ENCODE peak calls at places on chromosomes 11 and 22, in five cellular contexts. Y, R, Q, L and E are unnamed samples.

GRCh38 chr11:34830648-34831047 is 85.5 kb downstream of the APIP start:
- DNase-seq in Y (no peak), R (peak), Q (no peak), L (no peak), E (no peak)

GRCh38 chr11:95892892-95893570 is 30.9 kb downstream of the MTMR2 start:
- DNase-seq in Y (no peak), R (no peak), Q (no peak), L (no peak), E (no peak)

GRCh38 chr11:28524098-28524497 is 415.9 kb downstream of the METTL15 start:
- DNase-seq in Y (no peak), R (no peak), Q (no peak), L (peak), E (no peak)

GRCh38 chr22:49169074-49169744 is 658.5 kb downstream of the BRD1 start:
- DNase-seq in Y (no peak), R (no peak), Q (no peak), L (no peak), E (no peak)

GRCh38 chr11:112082729-112083128 is 3.8 kb downstream of the TIMM8B start:
- DNase-seq in Y (no peak), R (no peak), Q (no peak), L (peak), E (no peak)

GRCh38 chr11:27161071-27161470 is 120.5 kb downstream of the BBOX1 start:
- DNase-seq in Y (no peak), R (no peak), Q (no peak), L (peak), E (no peak)

GRCh38 chr22:49566693-49567092 is 261.0 kb downstream of the BRD1 start:
- DNase-seq in Y (peak), R (no peak), Q (no peak), L (no peak), E (no peak)

GRCh38 chr11:1333860-1334259 is 24.4 kb upstream of the TOLLIP start:
- DNase-seq in Y (no peak), R (no peak), Q (no peak), L (no peak), E (no peak)

GRCh38 chr11:81492923-81493445 is 1240.7 kb downstream of the FAM181B start:
- DNase-seq in Y (no peak), R (no peak), Q (no peak), L (no peak), E (no peak)

GRCh38 chr11:1916132-1916985 is 3.1 kb upstream of the TNNT3 start:
- DNase-seq in Y (no peak), R (no peak), Q (no peak), L (no peak), E (peak)